ENCODE peak calls at places on chromosomes 2 and 18, in ten cellular contexts. I, Y, X, T, S, P, E, K, B and A are unnamed samples. For H3K9me3, the result is how much of the 10 kb centered on the place peaks cover.

GRCh38 chr2:9212010-9212638 is 5.5 kb downstream of the ASAP2 start:
- DNase-seq in I (no peak), Y (peak), X (no peak), T (no peak), S (no peak), P (no peak), E (peak), K (peak), B (no peak), A (no peak)

GRCh38 chr2:72920317-72921087 is 3.2 kb downstream of the EMX1 start:
- DNase-seq in I (no peak), Y (no peak), X (no peak), T (no peak), S (no peak), P (no peak), E (no peak), K (no peak), B (peak), A (no peak)

GRCh38 chr2:31434911-31435310 is 20.4 kb upstream of the XDH start:
- DNase-seq in I (no peak), Y (peak), X (no peak), T (peak), S (no peak), P (no peak), E (no peak), K (no peak), B (peak), A (no peak)

GRCh38 chr18:48938827-48939367 is 11.9 kb downstream of the SMAD7 start:
- DNase-seq in I (no peak), Y (no peak), X (peak), T (no peak), S (peak), P (no peak), E (no peak), K (no peak), B (peak), A (no peak)

GRCh38 chr2:162002623-162003200 is 71.3 kb downstream of the DPP4 start:
- DNase-seq in I (no peak), Y (no peak), X (no peak), T (no peak), S (no peak), P (no peak), E (no peak), K (no peak), B (no peak), A (no peak)

GRCh38 chr2:235098273-235098672 is 146.5 kb downstream of the SH3BP4 start:
- DNase-seq in I (no peak), Y (peak), X (no peak), T (peak), S (no peak), P (no peak), E (no peak), K (no peak), B (peak), A (no peak)

GRCh38 chr2:132662742-132663141 is 7.3 kb downstream of the LYPD1 start:
- DNase-seq in I (no peak), Y (no peak), X (no peak), T (no peak), S (no peak), P (no peak), E (no peak), K (no peak), B (peak), A (no peak)

GRCh38 chr2:32474391-32474790 is 117.6 kb downstream of the BIRC6 start:
- DNase-seq in I (no peak), Y (no peak), X (no peak), T (no peak), S (no peak), P (no peak), E (no peak), K (no peak), B (no peak), A (no peak)

GRCh38 chr2:100796499-100797100 is 23.3 kb upstream of the NPAS2 start:
- DNase-seq in I (peak), Y (peak), X (no peak), T (no peak), S (no peak), P (no peak), E (no peak), K (no peak), B (no peak), A (no peak)

GRCh38 chr2:88603146-88603545 is 24.1 kb downstream of the EIF2AK3 start:
- DNase-seq in I (no peak), Y (peak), X (no peak), T (no peak), S (no peak), P (no peak), E (no peak), K (no peak), B (peak), A (no peak)

GRCh38 chr2:160051374-160051800 is 11.0 kb downstream of the PLA2R1 start:
- DNase-seq in I (no peak), Y (no peak), X (no peak), T (no peak), S (no peak), P (no peak), E (no peak), K (no peak), B (peak), A (no peak)

GRCh38 chr2:147913701-147914480 is 69.1 kb downstream of the ACVR2A start:
- DNase-seq in I (no peak), Y (no peak), X (no peak), T (no peak), S (no peak), P (no peak), E (no peak), K (no peak), B (peak), A (no peak)

GRCh38 chr2:147910990-147911473 is 66.2 kb downstream of the ACVR2A start:
- DNase-seq in I (no peak), Y (peak), X (no peak), T (peak), S (no peak), P (no peak), E (no peak), K (no peak), B (peak), A (peak)

GRCh38 chr2:147904051-147904450 is 59.2 kb downstream of the ACVR2A start:
- DNase-seq in I (no peak), Y (peak), X (no peak), T (no peak), S (no peak), P (no peak), E (no peak), K (no peak), B (no peak), A (no peak)

DNA sequence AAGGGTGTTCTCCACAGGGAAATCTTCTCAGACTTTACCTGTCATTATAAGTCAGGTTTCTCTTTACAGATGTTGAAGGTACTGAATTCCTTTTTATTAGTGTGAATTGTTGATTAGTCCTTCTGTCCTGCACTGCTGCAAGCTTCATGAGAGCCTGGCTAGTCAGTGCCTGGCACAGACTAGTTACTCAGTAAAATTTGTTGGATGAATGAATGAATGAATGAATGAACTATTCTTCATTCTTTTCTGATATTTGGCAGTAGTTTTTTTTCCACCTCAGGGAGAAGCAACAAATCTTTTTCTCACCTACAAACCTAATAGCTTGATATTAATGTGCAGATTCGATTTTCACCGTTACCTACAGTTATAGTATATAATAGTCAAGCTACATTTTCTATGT is 64.3 kb downstream of the ACVR2A start:
- DNase-seq in I (no peak), Y (no peak), X (no peak), T (no peak), S (no peak), P (no peak), E (no peak), K (no peak), B (no peak), A (no peak)
- H3K4me3 ChIP-seq in I (no peak), Y (no peak), X (no peak), T (no peak), S (no peak), P (no peak), E (no peak), K (no peak), B (no peak), A (no peak)

GRCh38 chr2:105142239-105142638 is 99.3 kb upstream of the GPR45 start:
- DNase-seq in I (no peak), Y (no peak), X (no peak), T (no peak), S (no peak), P (no peak), E (no peak), K (no peak), B (no peak), A (no peak)
- TF ChIP-seq CTCF in I (no peak), Y (no peak), X (no peak), T (no peak), S (no peak), P (no peak), E (no peak), K (no peak), B (no peak), A (no peak)

GRCh38 chr2:4530231-4530630 is 826.9 kb downstream of the DCDC2C start:
- DNase-seq in I (no peak), Y (no peak), X (no peak), T (no peak), S (no peak), P (no peak), E (no peak), K (no peak), B (no peak), A (no peak)
- H3K9me3 ChIP-seq in I (under half), Y (under half), X (under half), T (under half), S (under half), P (under half), E (under half), K (under half), B (under half), A (under half)

GRCh38 chr2:42030196-42030759 is 17.5 kb upstream of the PKDCC start:
- DNase-seq in I (no peak), Y (no peak), X (no peak), T (no peak), S (no peak), P (no peak), E (no peak), K (no peak), B (no peak), A (no peak)
- H3K4me3 ChIP-seq in I (no peak), Y (no peak), X (no peak), T (no peak), S (no peak), P (no peak), E (no peak), K (no peak), B (no peak), A (no peak)

GRCh38 chr2:34734042-34734441 is 1134.9 kb upstream of the FAM98A start:
- DNase-seq in I (no peak), Y (no peak), X (no peak), T (no peak), S (no peak), P (no peak), E (no peak), K (no peak), B (no peak), A (no peak)

GRCh38 chr2:34736482-34736881 is 1137.4 kb upstream of the FAM98A start:
- DNase-seq in I (no peak), Y (no peak), X (no peak), T (no peak), S (no peak), P (no peak), E (no peak), K (no peak), B (no peak), A (no peak)

GRCh38 chr2:34734662-34735061 is 1135.6 kb upstream of the FAM98A start:
- DNase-seq in I (no peak), Y (no peak), X (no peak), T (no peak), S (no peak), P (no peak), E (no peak), K (no peak), B (no peak), A (no peak)

GRCh38 chr2:34738691-34739090 is 1139.6 kb upstream of the FAM98A start:
- DNase-seq in I (no peak), Y (peak), X (no peak), T (no peak), S (no peak), P (no peak), E (peak), K (no peak), B (no peak), A (no peak)
- TF ChIP-seq CTCF in I (no peak), Y (peak), X (peak), T (no peak), S (no peak), P (no peak), E (peak), K (no peak), B (no peak), A (no peak)

GRCh38 chr2:239685556-239685955 is 284.7 kb upstream of the HDAC4 start:
- DNase-seq in I (no peak), Y (no peak), X (peak), T (no peak), S (no peak), P (no peak), E (no peak), K (no peak), B (no peak), A (no peak)

GRCh38 chr2:239685965-239686364 is 285.1 kb upstream of the HDAC4 start:
- DNase-seq in I (no peak), Y (no peak), X (no peak), T (no peak), S (no peak), P (no peak), E (no peak), K (no peak), B (no peak), A (no peak)

GRCh38 chr2:239687441-239687840 is 286.6 kb upstream of the HDAC4 start:
- DNase-seq in I (no peak), Y (no peak), X (no peak), T (no peak), S (no peak), P (no peak), E (no peak), K (no peak), B (no peak), A (no peak)

GRCh38 chr2:239682518-239682917 is 281.7 kb upstream of the HDAC4 start:
- DNase-seq in I (no peak), Y (no peak), X (no peak), T (no peak), S (no peak), P (no peak), E (no peak), K (no peak), B (no peak), A (no peak)

DNA sequence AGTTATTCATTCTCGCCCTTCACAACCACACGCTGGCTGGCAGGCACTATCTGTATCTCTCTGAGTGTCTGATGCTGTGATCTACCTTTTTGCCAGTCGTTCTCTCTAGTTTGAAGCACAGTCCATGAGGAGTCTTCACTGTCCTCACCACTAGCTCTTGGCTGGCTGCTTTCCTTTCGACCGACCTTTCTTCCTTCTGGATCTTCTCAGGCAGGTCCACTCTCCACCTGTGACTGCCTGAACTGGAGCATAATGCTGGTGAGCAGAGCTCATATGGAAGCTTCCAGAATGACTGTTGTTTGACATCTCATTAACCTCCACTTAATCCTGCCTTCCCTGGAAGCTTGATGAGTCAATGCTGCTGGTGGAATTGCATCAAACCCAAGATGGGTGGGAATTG is 283.5 kb upstream of the HDAC4 start:
- DNase-seq in I (no peak), Y (no peak), X (no peak), T (no peak), S (no peak), P (no peak), E (no peak), K (no peak), B (no peak), A (no peak)
- H3K9me3 ChIP-seq in I (under half), Y (under half), X (under half), T (under half), S (under half), P (under half), E (under half), K (under half), B (under half), A (under half)

GRCh38 chr2:118843492-118844132 is 3.8 kb downstream of the EN1 start:
- DNase-seq in I (no peak), Y (no peak), X (no peak), T (no peak), S (no peak), P (no peak), E (no peak), K (no peak), B (no peak), A (no peak)

GRCh38 chr2:118845005-118845842 is 2.2 kb downstream of the EN1 start:
- DNase-seq in I (no peak), Y (no peak), X (peak), T (no peak), S (no peak), P (peak), E (no peak), K (no peak), B (no peak), A (no peak)

GRCh38 chr2:118842687-118843491 is 4.6 kb downstream of the EN1 start:
- DNase-seq in I (no peak), Y (no peak), X (no peak), T (no peak), S (no peak), P (no peak), E (no peak), K (no peak), B (no peak), A (no peak)

GRCh38 chr2:118845843-118846666 is 1.4 kb downstream of the EN1 start:
- DNase-seq in I (no peak), Y (no peak), X (peak), T (no peak), S (no peak), P (peak), E (no peak), K (no peak), B (no peak), A (no peak)

DNA sequence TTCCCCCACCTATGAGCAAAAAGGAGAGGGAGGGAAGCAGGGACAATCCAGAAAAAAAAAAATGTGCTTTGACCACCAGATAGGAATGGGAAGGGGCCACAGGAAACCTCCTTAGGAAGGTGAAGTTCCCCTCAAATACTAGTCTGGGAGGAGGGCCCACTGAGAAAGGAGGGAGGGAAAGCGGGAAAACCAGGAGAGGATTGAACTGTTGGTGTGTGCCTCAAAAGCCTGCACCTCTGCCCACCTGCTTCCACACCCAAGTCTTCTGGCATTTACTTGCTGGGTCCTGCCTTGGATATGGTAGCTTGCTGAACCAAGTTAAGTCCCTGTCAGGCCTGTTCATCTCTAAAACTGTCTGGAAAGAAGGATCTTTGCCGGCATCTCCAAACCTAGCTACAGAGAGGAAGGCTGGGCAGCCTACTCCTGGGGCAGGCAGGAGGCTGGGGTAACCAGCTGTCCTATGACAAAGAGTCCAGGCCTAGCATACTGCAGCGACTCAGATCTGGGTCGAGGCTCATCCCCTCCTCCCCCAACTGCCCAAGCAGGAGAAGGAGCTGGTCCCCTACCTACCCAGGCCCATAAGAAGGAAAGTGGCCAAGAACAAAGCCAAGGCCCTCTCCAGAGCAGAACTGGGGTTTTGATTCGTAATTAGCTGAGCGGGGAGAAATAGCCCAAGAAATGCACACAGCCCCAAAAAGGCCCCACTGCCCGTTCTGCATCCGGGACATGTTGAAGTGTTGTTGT is 3.0 kb downstream of the EN1 start:
- DNase-seq in I (no peak), Y (no peak), X (no peak), T (no peak), S (no peak), P (no peak), E (no peak), K (no peak), B (no peak), A (no peak)
- H3K4me3 ChIP-seq in I (peak), Y (no peak), X (no peak), T (no peak), S (no peak), P (peak), E (no peak), K (no peak), B (no peak), A (no peak)

DNA sequence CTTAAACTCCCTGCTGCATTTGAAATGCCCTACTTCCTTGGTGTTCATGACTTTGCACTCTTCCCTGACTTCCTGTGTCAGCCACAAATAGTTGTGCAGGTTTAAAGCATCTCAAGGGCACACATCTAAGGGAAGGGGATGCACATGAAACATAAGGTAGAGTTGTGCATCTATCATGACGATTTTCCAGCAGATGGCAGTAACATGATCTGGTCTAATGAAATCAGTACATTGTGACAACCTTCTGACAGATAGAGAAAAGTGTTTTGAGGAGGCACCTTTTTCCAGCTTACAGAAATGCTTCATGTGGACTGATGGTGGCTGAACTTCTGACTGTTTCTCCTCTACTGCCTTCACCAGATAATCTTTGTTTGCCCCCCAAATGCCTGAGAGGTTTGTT is 238.9 kb downstream of the XIRP2 start:
- DNase-seq in I (no peak), Y (peak), X (no peak), T (peak), S (no peak), P (no peak), E (no peak), K (no peak), B (peak), A (no peak)
- TF ChIP-seq CTCF in I (no peak), Y (peak), X (peak), T (no peak), S (no peak), P (peak), E (peak), K (no peak), B (peak), A (peak)

GRCh38 chr2:123644053-123644452 is 381.0 kb upstream of the CNTNAP5 start:
- DNase-seq in I (no peak), Y (peak), X (no peak), T (no peak), S (no peak), P (no peak), E (no peak), K (no peak), B (no peak), A (no peak)

GRCh38 chr2:123652320-123652719 is 372.8 kb upstream of the CNTNAP5 start:
- DNase-seq in I (no peak), Y (no peak), X (no peak), T (no peak), S (no peak), P (no peak), E (no peak), K (no peak), B (no peak), A (no peak)

DNA sequence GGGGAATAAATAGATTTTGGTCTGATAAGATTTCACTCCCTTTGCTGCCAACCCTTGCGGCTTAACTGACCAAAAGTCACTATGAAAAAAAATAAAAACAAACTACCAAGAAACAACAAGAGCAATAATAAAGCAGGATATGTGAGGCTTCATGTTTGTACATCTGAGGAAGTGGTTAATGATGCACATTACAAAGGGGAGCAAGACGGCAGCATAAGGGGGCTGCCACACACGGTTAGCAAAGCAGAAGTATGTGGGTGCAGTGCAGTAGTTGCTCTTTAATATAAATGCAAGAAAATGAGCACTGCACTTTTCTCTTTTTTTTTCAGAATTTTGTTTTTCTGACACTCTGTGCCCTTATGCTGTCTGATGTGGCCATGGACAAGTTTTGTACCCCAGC is 377.1 kb upstream of the CNTNAP5 start:
- DNase-seq in I (no peak), Y (no peak), X (no peak), T (no peak), S (no peak), P (no peak), E (no peak), K (no peak), B (no peak), A (no peak)
- H3K9me3 ChIP-seq in I (under half), Y (under half), X (under half), T (under half), S (under half), P (under half), E (under half), K (under half), B (under half), A (under half)